ENCODE peak calls at places on chromosomes 1 and 21, in four cellular contexts. Q, L, B and H are unnamed samples.

GRCh38 chr21:16055012-16055411 is 325.2 kb downstream of the USP25 start:
- DNase-seq in Q (no peak), L (no peak), B (no peak), H (no peak)

GRCh38 chr1:113616201-113616600 is 143.1 kb downstream of the PHTF1 start:
- DNase-seq in Q (no peak), L (no peak), B (no peak), H (peak; percentile 67)

GRCh38 chr1:228350831-228351781 is 55.5 kb downstream of the TRIM11 start:
- DNase-seq in Q (no peak), L (no peak), B (no peak), H (no peak)

GRCh38 chr1:150576794-150577556 is 2.4 kb downstream of the MCL1 start:
- DNase-seq in Q (no peak), L (peak; percentile 22), B (no peak), H (peak; percentile 43)

GRCh38 chr1:30588311-30589073 is 134.9 kb downstream of the MATN1 start:
- DNase-seq in Q (no peak), L (no peak), B (no peak), H (no peak)

GRCh38 chr21:8994640-8995511 is 1526.5 kb upstream of the TPTE start:
- DNase-seq in Q (no peak), L (peak; percentile 76), B (no peak), H (no peak)

GRCh38 chr21:38140192-38140905 is 116.4 kb upstream of the KCNJ15 start:
- DNase-seq in Q (no peak), L (peak; percentile 33), B (no peak), H (peak; percentile 82)

GRCh38 chr1:51247499-51247898 is 11.4 kb downstream of the RNF11 start:
- DNase-seq in Q (no peak), L (no peak), B (no peak), H (peak; percentile 42)

GRCh38 chr1:185846672-185847440 is 112.7 kb downstream of the HMCN1 start:
- DNase-seq in Q (no peak), L (peak; percentile 46), B (no peak), H (peak; percentile 42)

GRCh38 chr1:53075761-53076163 is 13.7 kb downstream of the PODN start:
- DNase-seq in Q (no peak), L (no peak), B (no peak), H (no peak)

GRCh38 chr1:227541796-227542152 is 21.6 kb upstream of the ZNF678 start:
- DNase-seq in Q (no peak), L (no peak), B (no peak), H (no peak)

GRCh38 chr21:46155514-46156377 is at the start of gene FTCD:
- DNase-seq in Q (no peak), L (no peak), B (no peak), H (no peak)

GRCh38 chr1:11918779-11919519 is 7.3 kb downstream of the KIAA2013 start:
- DNase-seq in Q (no peak), L (peak; percentile 84), B (no peak), H (peak; percentile 88)

GRCh38 chr1:109274533-109275476 is 8.1 kb downstream of the PSRC1 start:
- DNase-seq in Q (no peak), L (peak; percentile 93), B (no peak), H (peak; percentile 94)

GRCh38 chr21:29080454-29080930 is 7.0 kb upstream of the CCT8 start:
- DNase-seq in Q (no peak), L (no peak), B (no peak), H (peak; percentile 56)

GRCh38 chr1:66351913-66352312 is 182.0 kb upstream of the SGIP1 start:
- DNase-seq in Q (no peak), L (peak; percentile 58), B (peak; percentile 44), H (peak; percentile 40)

GRCh38 chr1:156639601-156640101 is 2.3 kb upstream of the BCAN start:
- DNase-seq in Q (no peak), L (peak; percentile 93), B (no peak), H (peak; percentile 98)

GRCh38 chr1:203999618-204000017 is 73.3 kb upstream of the SOX13 start:
- DNase-seq in Q (no peak), L (no peak), B (no peak), H (peak; percentile 8)

GRCh38 chr1:161727343-161727924 is 6.1 kb downstream of the FCRLB start:
- DNase-seq in Q (no peak), L (peak; percentile 85), B (peak; percentile 18), H (peak; percentile 82)

GRCh38 chr1:108080448-108080847 is 115.5 kb upstream of the VAV3 start:
- DNase-seq in Q (no peak), L (no peak), B (no peak), H (no peak)

GRCh38 chr1:108505766-108506075 is 54.2 kb upstream of the EEIG2 start:
- DNase-seq in Q (no peak), L (peak; percentile 7), B (no peak), H (peak; percentile 9)

GRCh38 chr1:223421025-223421424 is 27.8 kb downstream of the CCDC185 start:
- DNase-seq in Q (no peak), L (no peak), B (no peak), H (no peak)

GRCh38 chr1:40305451-40305850 is 11.6 kb downstream of the COL9A2 start:
- DNase-seq in Q (no peak), L (peak; percentile 14), B (no peak), H (peak; percentile 27)

GRCh38 chr1:243549108-243549507 is 293.3 kb downstream of the SDCCAG8 start:
- DNase-seq in Q (no peak), L (peak; percentile 54), B (no peak), H (peak; percentile 81)

GRCh38 chr1:156624814-156625435 is 5.7 kb downstream of the HAPLN2 start:
- DNase-seq in Q (no peak), L (no peak), B (no peak), H (no peak)

GRCh38 chr1:92619466-92620189 is 132.9 kb upstream of the GFI1 start:
- DNase-seq in Q (peak; percentile 18), L (no peak), B (no peak), H (no peak)

GRCh38 chr1:152741656-152742055 is 16.2 kb upstream of the KPRP start:
- DNase-seq in Q (no peak), L (no peak), B (no peak), H (no peak)

GRCh38 chr1:46244656-46245371 is 2.7 kb upstream of the RAD54L start:
- DNase-seq in Q (no peak), L (peak; percentile 38), B (no peak), H (peak; percentile 40)

GRCh38 chr21:45356653-45357435 is 48.1 kb upstream of the COL18A1 start:
- DNase-seq in Q (no peak), L (no peak), B (no peak), H (no peak)

GRCh38 chr1:209861242-209861641 is 33.5 kb downstream of the UTP25 start:
- DNase-seq in Q (no peak), L (peak; percentile 32), B (no peak), H (peak; percentile 7)

GRCh38 chr1:17909634-17910033 is 154.5 kb downstream of the ACTL8 start:
- DNase-seq in Q (no peak), L (peak; percentile 32), B (no peak), H (peak; percentile 11)